ENCODE peak calls at places on chromosome 12, in four cellular contexts. One of them, this sample, is unnamed.
A peak's percentile ranks its signal among the peaks of the same experiment; 100 is the strongest.

GRCh38 chr12:65313704-65314317 is 35.3 kb downstream of the MSRB3 start:
- DNase-seq in A549: no peak
- DNase-seq in K562: no peak
- DNase-seq in GM12878: no peak
- DNase-seq in this sample: peak; percentile 28

GRCh38 chr12:59115526-59115925 is 195.2 kb upstream of the LRIG3 start:
- DNase-seq in A549: no peak
- DNase-seq in K562: no peak
- DNase-seq in GM12878: no peak
- DNase-seq in this sample: no peak

GRCh38 chr12:105321125-105321524 is 9.4 kb upstream of the C12orf75 start:
- DNase-seq in A549: no peak
- DNase-seq in K562: no peak
- DNase-seq in GM12878: no peak
- DNase-seq in this sample: no peak

GRCh38 chr12:117294206-117294605 is 67.2 kb downstream of the NOS1 start:
- DNase-seq in A549: no peak
- DNase-seq in K562: peak; percentile 66
- DNase-seq in GM12878: no peak
- DNase-seq in this sample: no peak

GRCh38 chr12:2455410-2455809 is 339.4 kb upstream of the FKBP4 start:
- DNase-seq in A549: no peak
- DNase-seq in K562: no peak
- DNase-seq in GM12878: no peak
- DNase-seq in this sample: no peak

GRCh38 chr12:94649349-94650142 is 811 bp downstream of the TMCC3 start:
- DNase-seq in A549: peak; percentile 34
- DNase-seq in K562: no peak
- DNase-seq in GM12878: no peak
- DNase-seq in this sample: no peak

GRCh38 chr12:98499668-98500456 is 15.5 kb upstream of the TMPO start:
- DNase-seq in A549: no peak
- DNase-seq in K562: no peak
- DNase-seq in GM12878: no peak
- DNase-seq in this sample: no peak

GRCh38 chr12:4274396-4274959 is 916 bp downstream of the CCND2 start:
- DNase-seq in A549: no peak
- DNase-seq in K562: peak; percentile 26
- DNase-seq in GM12878: no peak
- DNase-seq in this sample: no peak

DNA sequence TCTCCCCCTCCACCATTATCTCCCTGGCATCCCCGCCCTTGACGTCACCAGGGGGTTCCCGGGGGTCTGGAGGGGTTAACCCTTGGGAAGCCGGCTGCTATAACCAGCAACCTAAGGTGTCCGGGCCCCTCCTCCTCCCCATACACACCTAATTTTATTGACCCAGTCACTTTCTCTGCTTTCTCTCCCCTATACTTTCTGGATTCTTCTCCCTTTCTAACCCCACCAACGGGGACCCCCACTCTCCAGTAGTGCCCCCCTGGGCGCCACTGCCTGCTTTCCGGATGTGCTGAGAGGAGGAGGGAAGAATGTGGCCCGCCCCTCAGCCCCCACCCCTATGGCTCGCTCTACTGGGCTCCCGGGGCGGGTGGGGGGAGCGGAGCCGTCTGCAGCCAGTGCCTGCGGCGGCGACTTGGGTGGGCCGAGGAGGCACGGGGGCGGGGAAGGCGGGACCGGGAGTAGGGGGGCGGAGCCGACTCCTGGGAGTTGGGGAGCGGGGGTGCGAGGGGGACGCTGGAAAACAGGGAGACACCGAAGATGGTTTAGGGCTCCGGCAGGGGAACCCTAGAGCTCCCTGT is 1.8 kb downstream of the GLI1 start:
- DNase-seq in A549: peak; percentile 86
- DNase-seq in K562: peak; percentile 89
- DNase-seq in GM12878: no peak
- DNase-seq in this sample: no peak
- TF ChIP-seq POLR2A in A549: no peak
- TF ChIP-seq POLR2A in K562: no peak
- TF ChIP-seq POLR2A in GM12878: no peak
- TF ChIP-seq POLR2A in this sample: no peak

DNA sequence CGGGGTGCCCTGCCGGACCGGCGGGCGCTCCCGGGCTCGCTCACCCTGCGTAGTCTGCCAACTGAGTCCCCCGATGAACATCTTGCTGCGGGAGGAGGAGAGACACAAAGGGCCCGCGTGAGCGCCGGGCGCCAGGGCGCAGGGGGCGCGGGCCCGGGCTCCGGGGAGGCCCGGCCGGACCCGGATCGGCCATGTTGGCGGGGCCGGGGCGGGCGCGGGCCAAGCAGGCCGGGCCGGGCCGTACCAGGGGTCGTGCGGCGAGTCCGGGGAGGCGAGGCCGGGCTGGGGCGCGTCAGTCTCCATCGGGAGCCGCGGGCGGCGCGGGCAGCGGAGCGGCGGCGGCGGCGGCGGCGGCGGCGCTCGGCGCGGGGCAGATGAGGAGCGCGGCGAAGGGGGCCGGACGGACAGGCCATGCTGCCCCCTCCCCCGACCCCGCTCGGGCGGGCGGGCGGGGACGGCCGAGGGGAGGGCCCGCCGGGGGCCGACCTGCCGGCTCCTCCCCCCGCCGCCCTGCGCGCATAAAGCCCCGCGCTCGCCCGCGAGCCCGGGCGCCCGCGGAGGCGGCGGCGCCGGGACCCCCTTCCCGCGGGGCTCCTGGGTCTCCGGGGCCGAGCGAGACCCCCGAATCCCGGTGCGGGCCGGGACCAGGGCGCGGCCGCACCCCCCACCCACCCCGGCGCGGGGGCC is at the start of gene MSI1:
- DNase-seq in A549: no peak
- DNase-seq in K562: peak; percentile 65
- DNase-seq in GM12878: no peak
- DNase-seq in this sample: no peak
- TF ChIP-seq ESRRA in A549: no peak
- TF ChIP-seq ESRRA in K562: no peak
- TF ChIP-seq ESRRA in GM12878: no peak
- TF ChIP-seq ESRRA in this sample: no peak

GRCh38 chr12:122346054-122346453 is 76.4 kb downstream of the CLIP1 start:
- DNase-seq in A549: no peak
- DNase-seq in K562: no peak
- DNase-seq in GM12878: no peak
- DNase-seq in this sample: no peak
- TF ChIP-seq POLR2A in A549: no peak
- TF ChIP-seq POLR2A in K562: no peak
- TF ChIP-seq POLR2A in GM12878: no peak
- TF ChIP-seq POLR2A in this sample: no peak

GRCh38 chr12:49094104-49094948 is at the start of gene DHH:
- DNase-seq in A549: no peak
- DNase-seq in K562: peak; percentile 86
- DNase-seq in GM12878: no peak
- DNase-seq in this sample: no peak
- TF ChIP-seq ESRRA in A549: no peak
- TF ChIP-seq ESRRA in K562: no peak
- TF ChIP-seq ESRRA in GM12878: no peak
- TF ChIP-seq ESRRA in this sample: no peak

DNA sequence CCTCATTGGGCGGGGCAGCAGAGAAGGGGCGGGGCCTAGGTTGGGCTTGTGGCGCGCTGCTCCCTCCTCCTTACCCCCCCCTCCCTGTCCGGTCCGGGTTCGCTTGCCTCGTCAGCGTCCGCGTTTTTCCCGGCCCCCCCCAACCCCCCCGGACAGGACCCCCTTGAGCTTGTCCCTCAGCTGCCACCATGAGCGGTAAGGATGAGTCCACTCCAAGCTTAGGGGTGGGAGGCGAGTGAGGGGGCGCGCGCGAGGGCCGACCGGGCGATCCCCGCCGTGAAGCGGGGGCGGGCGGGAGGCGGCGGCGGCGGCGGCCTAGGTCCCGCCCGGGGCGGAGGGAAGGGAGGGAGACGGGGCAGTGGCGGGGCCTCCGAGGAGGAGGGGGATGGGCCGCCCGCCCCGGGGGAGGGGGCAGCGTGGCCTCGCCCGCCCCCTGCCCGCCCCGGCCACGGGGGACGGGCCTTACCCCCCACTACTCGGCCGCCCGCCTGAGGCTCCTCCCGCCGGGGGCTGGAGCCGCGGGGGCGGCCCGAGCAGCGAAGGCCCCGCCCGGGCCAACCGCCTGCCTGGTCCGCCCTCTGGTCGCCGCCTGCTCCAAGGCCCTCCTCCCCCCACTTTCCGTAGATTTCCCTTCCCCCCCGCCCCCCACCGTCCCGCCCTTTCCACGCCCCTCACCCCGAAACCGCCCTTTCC is at the start of gene SP1:
- DNase-seq in A549: peak; percentile 70
- DNase-seq in K562: peak; percentile 94
- DNase-seq in GM12878: peak; percentile 62
- DNase-seq in this sample: peak; percentile 76
- TF ChIP-seq POLR2A in A549: peak; percentile 22
- TF ChIP-seq POLR2A in K562: no peak
- TF ChIP-seq POLR2A in GM12878: peak; percentile 77
- TF ChIP-seq POLR2A in this sample: peak; percentile 51

DNA sequence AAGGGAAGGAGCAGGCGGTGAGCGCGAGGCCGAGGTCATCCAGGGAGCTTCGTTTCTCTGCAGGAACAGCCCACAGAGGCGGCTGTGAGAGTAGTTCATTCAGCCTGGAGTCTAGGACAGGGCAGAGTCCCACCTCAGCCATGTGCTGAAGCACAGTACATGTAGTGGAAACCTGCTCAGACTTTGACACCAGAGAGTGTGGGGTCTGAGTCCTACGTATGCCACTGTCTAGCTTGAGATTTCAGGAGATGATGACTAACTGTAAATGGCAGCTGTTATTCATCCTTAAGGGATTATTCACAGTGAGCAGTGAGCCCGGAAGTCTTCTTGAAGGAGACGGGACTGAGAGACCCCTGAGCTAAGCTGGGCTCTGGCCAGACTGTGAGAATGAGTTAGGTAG is 938 bp upstream of the SLC6A13 start:
- DNase-seq in A549: no peak
- DNase-seq in K562: no peak
- DNase-seq in GM12878: no peak
- DNase-seq in this sample: no peak
- TF ChIP-seq ESRRA in A549: no peak
- TF ChIP-seq ESRRA in K562: no peak
- TF ChIP-seq ESRRA in GM12878: no peak
- TF ChIP-seq ESRRA in this sample: no peak

GRCh38 chr12:122023339-122024131 is 1.9 kb downstream of the BCL7A start:
- DNase-seq in A549: peak; percentile 73
- DNase-seq in K562: peak; percentile 69
- DNase-seq in GM12878: no peak
- DNase-seq in this sample: peak; percentile 80
- TF ChIP-seq POLR2A in A549: no peak
- TF ChIP-seq POLR2A in K562: no peak
- TF ChIP-seq POLR2A in GM12878: no peak
- TF ChIP-seq POLR2A in this sample: peak; percentile 35